ENCODE peak calls at places on chromosomes 7 and 10, in four cellular contexts. L, E, R and F are unnamed samples.

GRCh38 chr7:2843711-2844152 is 376 bp downstream of the GNA12 start:
- DNase-seq in L (no peak), E (peak), R (no peak), F (no peak)

GRCh38 chr7:140153666-140154161 is 23.1 kb downstream of the KDM7A start:
- DNase-seq in L (no peak), E (no peak), R (no peak), F (no peak)

GRCh38 chr10:13862541-13863233 is 275.9 kb downstream of the PRPF18 start:
- DNase-seq in L (no peak), E (no peak), R (no peak), F (no peak)

GRCh38 chr10:1882168-1882567 is 144.8 kb upstream of the ADARB2 start:
- DNase-seq in L (no peak), E (no peak), R (no peak), F (peak)

GRCh38 chr10:124048371-124049290 is 44.8 kb downstream of the CHST15 start:
- DNase-seq in L (no peak), E (no peak), R (no peak), F (no peak)

GRCh38 chr7:86989407-86989806 is 70.0 kb downstream of the ELAPOR2 start:
- DNase-seq in L (no peak), E (no peak), R (no peak), F (no peak)

GRCh38 chr7:75968012-75968411 is 26.4 kb downstream of the TMEM120A start:
- DNase-seq in L (no peak), E (no peak), R (peak), F (no peak)

GRCh38 chr7:156777364-156778069 is 115.5 kb downstream of the LMBR1 start:
- DNase-seq in L (peak), E (peak), R (no peak), F (no peak)

GRCh38 chr10:26029858-26030257 is 95.8 kb downstream of the MYO3A start:
- DNase-seq in L (no peak), E (no peak), R (no peak), F (no peak)

GRCh38 chr10:117162093-117163021 is 24.3 kb upstream of the VAX1 start:
- DNase-seq in L (no peak), E (no peak), R (no peak), F (no peak)

GRCh38 chr10:52609601-52610240 is 162.9 kb downstream of the MBL2 start:
- DNase-seq in L (no peak), E (no peak), R (no peak), F (no peak)

GRCh38 chr7:69967699-69968450 is 369.6 kb downstream of the AUTS2 start:
- DNase-seq in L (no peak), E (no peak), R (no peak), F (no peak)

GRCh38 chr7:96778263-96778662 is 68.6 kb upstream of the SEM1 start:
- DNase-seq in L (no peak), E (no peak), R (no peak), F (no peak)

GRCh38 chr10:119543814-119544642 is 1.5 kb upstream of the RGS10 start:
- DNase-seq in L (no peak), E (no peak), R (peak), F (no peak)

DNA sequence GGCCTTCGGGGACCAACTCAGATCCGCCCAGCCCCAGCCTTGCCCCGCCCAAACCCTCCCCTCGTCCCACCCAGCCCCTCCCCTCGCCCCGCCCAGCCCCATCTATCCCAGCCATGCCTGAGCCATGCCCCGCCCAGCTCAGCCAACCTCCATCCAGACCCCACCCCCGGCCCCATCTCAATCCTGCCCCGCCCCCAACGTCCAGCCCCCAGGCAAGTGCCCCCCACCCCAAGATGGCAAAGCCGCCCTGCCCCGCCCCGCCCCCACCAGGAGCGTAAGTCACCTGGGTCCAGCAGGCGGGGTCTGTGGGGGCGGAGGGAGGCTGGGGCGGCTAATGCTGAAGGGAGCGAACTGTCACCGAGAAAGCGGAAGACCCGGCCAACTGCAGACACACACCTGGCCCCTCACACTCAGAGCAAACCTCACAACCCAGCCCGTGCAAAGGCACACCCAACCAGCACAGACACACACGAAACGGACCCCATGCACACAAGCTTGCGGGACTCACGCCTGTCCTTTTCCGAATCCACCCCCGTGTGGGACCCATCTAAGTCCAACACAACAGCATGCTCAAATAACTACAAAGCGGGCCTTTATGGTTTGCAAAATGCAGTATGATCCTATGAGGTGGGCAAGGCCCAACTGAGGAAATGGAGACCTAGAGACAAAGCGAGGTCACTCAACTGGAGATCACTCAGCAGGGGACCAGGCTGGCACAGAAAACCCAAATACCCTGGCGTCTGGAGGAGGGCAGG is 11.5 kb upstream of the OGA start:
- DNase-seq in L (no peak), E (no peak), R (peak), F (no peak)
- H3K4me3 ChIP-seq in L (peak), E (no peak), R (peak), F (peak)

DNA sequence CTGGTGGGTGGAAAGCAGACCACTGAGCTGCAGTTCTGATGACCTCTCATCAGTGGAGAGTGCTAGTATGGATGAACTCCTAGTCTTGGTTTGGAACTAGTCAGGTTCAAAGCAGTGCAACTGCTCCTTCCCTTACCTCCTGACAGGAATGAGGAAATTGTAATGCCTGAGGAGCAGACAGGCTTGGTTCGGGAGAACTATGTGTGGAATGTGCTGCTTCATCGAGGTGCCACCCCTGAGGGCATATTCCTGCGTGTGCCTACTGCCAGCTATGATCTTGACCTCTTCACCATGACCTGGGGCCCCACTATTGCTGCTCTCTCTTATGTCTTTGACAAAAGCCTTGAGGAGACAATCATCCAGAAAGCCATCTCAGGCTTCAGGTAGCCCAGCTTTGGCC is 27.4 kb upstream of the NFKB2 start:
- DNase-seq in L (no peak), E (no peak), R (no peak), F (no peak)
- H3K27ac ChIP-seq in L (no peak), E (no peak), R (no peak), F (no peak)

GRCh38 chr10:34826221-34826620 is 11.1 kb upstream of the PARD3 start:
- DNase-seq in L (no peak), E (no peak), R (no peak), F (no peak)
- TF ChIP-seq CTCF in L (peak), E (no peak), R (no peak), F (no peak)

DNA sequence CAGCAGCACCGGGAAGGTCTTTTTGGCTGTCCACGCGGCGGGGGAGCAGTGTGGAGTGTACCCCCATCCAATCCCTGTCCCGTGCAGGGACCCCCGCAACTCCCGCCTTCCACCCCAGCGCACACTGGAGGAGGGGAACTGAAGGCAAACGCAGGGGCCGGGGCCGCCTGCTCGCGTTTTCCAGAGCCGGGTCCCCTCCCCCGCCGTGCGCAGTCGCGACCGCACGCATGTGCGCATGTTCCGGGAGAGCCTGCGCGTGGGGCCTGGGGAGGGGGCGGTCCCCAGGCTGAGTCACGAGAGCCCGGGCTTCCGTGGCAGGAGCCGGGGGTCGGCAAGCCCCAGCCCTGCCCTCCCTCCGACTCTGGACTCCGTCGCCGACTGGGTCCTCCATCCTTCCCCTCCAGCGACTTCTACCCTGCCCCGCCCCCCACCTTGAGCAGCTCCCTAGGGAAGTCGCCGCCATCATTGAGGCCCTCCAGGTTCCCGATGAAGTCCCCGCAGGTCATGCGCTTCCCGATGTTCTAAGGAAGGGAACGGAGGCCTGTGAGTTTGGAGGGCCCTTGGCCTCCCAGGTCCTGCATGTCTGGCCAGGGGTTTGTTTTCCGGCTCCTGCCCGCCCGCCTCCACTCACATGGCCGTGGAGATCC is 8.0 kb downstream of the PSD start:
- DNase-seq in L (no peak), E (no peak), R (no peak), F (no peak)
- H3K4me3 ChIP-seq in L (peak), E (peak), R (peak), F (peak)

GRCh38 chr10:78302739-78302988 is 269.0 kb downstream of the RPS24 start:
- DNase-seq in L (no peak), E (no peak), R (no peak), F (no peak)

GRCh38 chr10:78305311-78305710 is 271.6 kb downstream of the RPS24 start:
- DNase-seq in L (no peak), E (no peak), R (no peak), F (peak)

GRCh38 chr10:78302989-78303854 is 269.6 kb downstream of the RPS24 start:
- DNase-seq in L (peak), E (peak), R (peak), F (peak)

GRCh38 chr10:78306358-78306757 is 272.7 kb downstream of the RPS24 start:
- DNase-seq in L (no peak), E (no peak), R (peak), F (peak)

GRCh38 chr10:78304091-78305045 is 270.7 kb downstream of the RPS24 start:
- DNase-seq in L (no peak), E (no peak), R (peak), F (peak)
- H3K27ac ChIP-seq in L (no peak), E (no peak), R (no peak), F (peak)

DNA sequence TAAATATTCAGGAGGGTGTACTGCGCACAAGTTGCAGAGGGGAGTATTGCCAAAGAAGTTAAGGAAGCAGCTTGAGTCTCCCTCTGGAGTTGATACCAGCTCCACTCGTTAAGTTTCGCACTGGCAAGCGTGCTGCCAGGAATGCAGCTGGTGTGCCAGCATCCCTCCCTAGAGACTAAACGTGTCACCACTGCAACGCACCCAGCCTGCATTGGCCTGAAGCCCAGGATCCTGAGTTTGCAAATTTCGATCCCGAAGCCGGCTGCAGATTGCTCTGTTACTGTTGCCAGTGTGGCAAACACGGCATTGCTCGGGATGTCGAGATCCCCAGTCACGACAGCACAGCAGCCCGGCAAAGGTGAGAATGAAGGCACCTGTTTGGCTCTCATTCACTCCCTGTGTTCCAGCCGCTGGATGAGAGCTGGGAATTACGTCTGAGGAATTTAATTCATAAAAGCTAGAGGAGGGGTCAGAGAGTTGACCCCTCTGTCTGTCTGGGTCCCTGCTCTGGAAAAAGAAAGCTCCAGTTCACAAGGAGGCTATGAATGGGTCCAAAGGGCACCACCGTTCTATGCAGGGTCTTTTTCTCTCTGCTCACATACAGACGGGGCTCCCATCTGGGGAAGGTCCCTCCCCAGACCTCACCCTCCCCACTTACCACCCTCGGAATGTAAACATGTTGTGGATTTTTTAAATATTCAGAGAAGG is 61.0 kb downstream of the NRP1 start:
- DNase-seq in L (peak), E (peak), R (peak), F (peak)
- TF ChIP-seq CTCF in L (peak), E (peak), R (no peak), F (no peak)